ENCODE peak calls at places on chromosomes 11 and 22, in four cellular contexts. One of them, this sample, is unnamed.

GRCh38 chr11:1573847-1574255 is 1.8 kb upstream of the DUSP8 start:
- DNase-seq in tibial nerve: no peak
- DNase-seq in A673: no peak
- DNase-seq in tibial artery: no peak
- DNase-seq in this sample: no peak

GRCh38 chr11:87399341-87399740 is 361.6 kb downstream of the TMEM135 start:
- DNase-seq in tibial nerve: no peak
- DNase-seq in A673: no peak
- DNase-seq in tibial artery: no peak
- DNase-seq in this sample: no peak

GRCh38 chr11:10575999-10576398 is 7.5 kb upstream of the LYVE1 start:
- DNase-seq in tibial nerve: no peak
- DNase-seq in A673: no peak
- DNase-seq in tibial artery: no peak
- DNase-seq in this sample: no peak

GRCh38 chr11:11078344-11078743 is 220.5 kb upstream of the ZBED5 start:
- DNase-seq in tibial nerve: no peak
- DNase-seq in A673: no peak
- DNase-seq in tibial artery: no peak
- DNase-seq in this sample: no peak

GRCh38 chr11:63764201-63764711 is 4.3 kb downstream of the ZFTA start:
- DNase-seq in tibial nerve: no peak
- DNase-seq in A673: no peak
- DNase-seq in tibial artery: no peak
- DNase-seq in this sample: no peak

GRCh38 chr11:16613401-16614381 is 124.8 kb upstream of the C11orf58 start:
- DNase-seq in tibial nerve: peak; percentile 88
- DNase-seq in A673: peak; percentile 93
- DNase-seq in tibial artery: peak; percentile 93
- DNase-seq in this sample: peak; percentile 81

GRCh38 chr11:11946180-11946579 is 62.2 kb downstream of the DKK3 start:
- DNase-seq in tibial nerve: no peak
- DNase-seq in A673: no peak
- DNase-seq in tibial artery: no peak
- DNase-seq in this sample: no peak

GRCh38 chr11:130765369-130765768 is 150.9 kb downstream of the SNX19 start:
- DNase-seq in tibial nerve: no peak
- DNase-seq in A673: no peak
- DNase-seq in tibial artery: no peak
- DNase-seq in this sample: no peak

GRCh38 chr11:118892964-118893363 is 9.3 kb downstream of the CXCR5 start:
- DNase-seq in tibial nerve: no peak
- DNase-seq in A673: no peak
- DNase-seq in tibial artery: no peak
- DNase-seq in this sample: no peak

GRCh38 chr11:118892515-118892914 is 8.8 kb downstream of the CXCR5 start:
- DNase-seq in tibial nerve: no peak
- DNase-seq in A673: no peak
- DNase-seq in tibial artery: no peak
- DNase-seq in this sample: no peak

GRCh38 chr11:118895093-118896039 is 11.7 kb downstream of the CXCR5 start:
- DNase-seq in tibial nerve: no peak
- DNase-seq in A673: no peak
- DNase-seq in tibial artery: no peak
- DNase-seq in this sample: no peak

GRCh38 chr11:118894192-118894591 is 10.5 kb downstream of the CXCR5 start:
- DNase-seq in tibial nerve: no peak
- DNase-seq in A673: no peak
- DNase-seq in tibial artery: no peak
- DNase-seq in this sample: no peak

GRCh38 chr11:118893662-118894061 is 10.0 kb downstream of the CXCR5 start:
- DNase-seq in tibial nerve: no peak
- DNase-seq in A673: no peak
- DNase-seq in tibial artery: peak; percentile 72
- DNase-seq in this sample: no peak
- H3K4me1 ChIP-seq in tibial nerve: peaks cover 25% of the 10 kb centered on the region
- H3K4me1 ChIP-seq in A673: no peaks in the 10 kb centered on the region
- H3K4me1 ChIP-seq in tibial artery: peaks cover 19% of the 10 kb centered on the region
- H3K4me1 ChIP-seq in this sample: no peaks in the 10 kb centered on the region

GRCh38 chr22:20200411-20200810 is 49.6 kb upstream of the CCDC188 start:
- DNase-seq in tibial nerve: no peak
- DNase-seq in A673: no peak
- DNase-seq in tibial artery: no peak
- DNase-seq in this sample: no peak
- H3K27ac ChIP-seq in tibial nerve: no peak overlapping the region
- H3K27ac ChIP-seq in A673: no peak overlapping the region
- H3K27ac ChIP-seq in tibial artery: no peak overlapping the region
- H3K27ac ChIP-seq in this sample: no peak overlapping the region

GRCh38 chr11:126413426-126413825 is 57.9 kb downstream of the ST3GAL4 start:
- DNase-seq in tibial nerve: no peak
- DNase-seq in A673: no peak
- DNase-seq in tibial artery: no peak
- DNase-seq in this sample: no peak

GRCh38 chr11:126413843-126414405 is 58.4 kb downstream of the ST3GAL4 start:
- DNase-seq in tibial nerve: no peak
- DNase-seq in A673: no peak
- DNase-seq in tibial artery: no peak
- DNase-seq in this sample: no peak

GRCh38 chr11:126410649-126411048 is 55.2 kb downstream of the ST3GAL4 start:
- DNase-seq in tibial nerve: peak; percentile 57
- DNase-seq in A673: no peak
- DNase-seq in tibial artery: no peak
- DNase-seq in this sample: no peak

GRCh38 chr11:126414615-126415014 is 59.1 kb downstream of the ST3GAL4 start:
- DNase-seq in tibial nerve: no peak
- DNase-seq in A673: no peak
- DNase-seq in tibial artery: no peak
- DNase-seq in this sample: no peak

GRCh38 chr11:126411971-126412381 is 56.5 kb downstream of the ST3GAL4 start:
- DNase-seq in tibial nerve: no peak
- DNase-seq in A673: no peak
- DNase-seq in tibial artery: no peak
- DNase-seq in this sample: no peak
- H3K4me1 ChIP-seq in tibial nerve: peaks cover 78% of the 10 kb centered on the region
- H3K4me1 ChIP-seq in A673: peaks cover 3% of the 10 kb centered on the region
- H3K4me1 ChIP-seq in tibial artery: peaks cover 30% of the 10 kb centered on the region
- H3K4me1 ChIP-seq in this sample: peaks cover 9% of the 10 kb centered on the region

GRCh38 chr11:106552694-106553203 is 465.5 kb downstream of the GUCY1A2 start:
- DNase-seq in tibial nerve: no peak
- DNase-seq in A673: peak; percentile 10
- DNase-seq in tibial artery: no peak
- DNase-seq in this sample: no peak
- H3K27ac ChIP-seq in tibial nerve: no peak overlapping the region
- H3K27ac ChIP-seq in A673: no peak overlapping the region
- H3K27ac ChIP-seq in tibial artery: no peak overlapping the region
- H3K27ac ChIP-seq in this sample: no peak overlapping the region

This sample was measured in SJCRH30.